ENCODE peak calls at places on chromosomes 11 and 22, in seven cellular contexts. One of them, this sample, is unnamed.

GRCh38 chr11:72238040-72238450 is 5.9 kb downstream of the PHOX2A start:
- DNase-seq in GM03348: peak; percentile 88
- DNase-seq in fibroblast of mammary gland: peak; percentile 77
- DNase-seq in stimulated activated CD4-positive, alpha-beta T cell treated with anti-CD3 and anti-CD28 coated beads, TNF-alpha, amount 100 ng/mL, for 1 hour: no peak
- DNase-seq in MM.1S: peak; percentile 48
- DNase-seq in IMR-90: peak; percentile 67
- DNase-seq in mammary epithelial cell: peak; percentile 19
- DNase-seq in this sample: peak; percentile 53

GRCh38 chr11:120432056-120433018 is 79.2 kb upstream of the GRIK4 start:
- DNase-seq in GM03348: peak; percentile 86
- DNase-seq in fibroblast of mammary gland: peak; percentile 99
- DNase-seq in stimulated activated CD4-positive, alpha-beta T cell treated with anti-CD3 and anti-CD28 coated beads, TNF-alpha, amount 100 ng/mL, for 1 hour: no peak
- DNase-seq in MM.1S: no peak
- DNase-seq in IMR-90: peak; percentile 100
- DNase-seq in mammary epithelial cell: peak; percentile 97
- DNase-seq in this sample: no peak

GRCh38 chr11:3959015-3959917 is 103.8 kb downstream of the STIM1 start:
- DNase-seq in GM03348: peak; percentile 76
- DNase-seq in fibroblast of mammary gland: peak; percentile 86
- DNase-seq in stimulated activated CD4-positive, alpha-beta T cell treated with anti-CD3 and anti-CD28 coated beads, TNF-alpha, amount 100 ng/mL, for 1 hour: no peak
- DNase-seq in MM.1S: no peak
- DNase-seq in IMR-90: peak; percentile 71
- DNase-seq in mammary epithelial cell: peak; percentile 79
- DNase-seq in this sample: no peak

GRCh38 chr11:123640677-123641494 is 13.5 kb downstream of the SCN3B start:
- DNase-seq in GM03348: peak; percentile 82
- DNase-seq in fibroblast of mammary gland: peak; percentile 29
- DNase-seq in stimulated activated CD4-positive, alpha-beta T cell treated with anti-CD3 and anti-CD28 coated beads, TNF-alpha, amount 100 ng/mL, for 1 hour: no peak
- DNase-seq in MM.1S: peak; percentile 52
- DNase-seq in IMR-90: peak; percentile 17
- DNase-seq in mammary epithelial cell: peak; percentile 24
- DNase-seq in this sample: peak; percentile 53

GRCh38 chr11:57409321-57410100 is 17.4 kb downstream of the SLC43A3 start:
- DNase-seq in GM03348: no peak
- DNase-seq in fibroblast of mammary gland: no peak
- DNase-seq in stimulated activated CD4-positive, alpha-beta T cell treated with anti-CD3 and anti-CD28 coated beads, TNF-alpha, amount 100 ng/mL, for 1 hour: no peak
- DNase-seq in MM.1S: no peak
- DNase-seq in IMR-90: no peak
- DNase-seq in mammary epithelial cell: no peak
- DNase-seq in this sample: no peak

GRCh38 chr22:27139935-27140493 is 482.6 kb downstream of the MIAT start:
- DNase-seq in GM03348: peak; percentile 77
- DNase-seq in fibroblast of mammary gland: peak; percentile 80
- DNase-seq in stimulated activated CD4-positive, alpha-beta T cell treated with anti-CD3 and anti-CD28 coated beads, TNF-alpha, amount 100 ng/mL, for 1 hour: no peak
- DNase-seq in MM.1S: no peak
- DNase-seq in IMR-90: peak; percentile 83
- DNase-seq in mammary epithelial cell: peak; percentile 62
- DNase-seq in this sample: no peak

GRCh38 chr11:62444271-62444833 is 25.5 kb downstream of the SCGB1A1 start:
- DNase-seq in GM03348: peak; percentile 94
- DNase-seq in fibroblast of mammary gland: peak; percentile 74
- DNase-seq in stimulated activated CD4-positive, alpha-beta T cell treated with anti-CD3 and anti-CD28 coated beads, TNF-alpha, amount 100 ng/mL, for 1 hour: no peak
- DNase-seq in MM.1S: no peak
- DNase-seq in IMR-90: peak; percentile 75
- DNase-seq in mammary epithelial cell: no peak
- DNase-seq in this sample: peak; percentile 30

GRCh38 chr22:28883917-28884753 is 763 bp downstream of the ZNRF3 start:
- DNase-seq in GM03348: peak; percentile 68
- DNase-seq in fibroblast of mammary gland: no peak
- DNase-seq in stimulated activated CD4-positive, alpha-beta T cell treated with anti-CD3 and anti-CD28 coated beads, TNF-alpha, amount 100 ng/mL, for 1 hour: no peak
- DNase-seq in MM.1S: peak; percentile 57
- DNase-seq in IMR-90: peak; percentile 44
- DNase-seq in mammary epithelial cell: peak; percentile 53
- DNase-seq in this sample: peak; percentile 43

GRCh38 chr11:79025622-79026021 is 415.2 kb downstream of the TENM4 start:
- DNase-seq in GM03348: no peak
- DNase-seq in fibroblast of mammary gland: no peak
- DNase-seq in stimulated activated CD4-positive, alpha-beta T cell treated with anti-CD3 and anti-CD28 coated beads, TNF-alpha, amount 100 ng/mL, for 1 hour: no peak
- DNase-seq in MM.1S: no peak
- DNase-seq in IMR-90: no peak
- DNase-seq in mammary epithelial cell: no peak
- DNase-seq in this sample: no peak

GRCh38 chr11:119903821-119904220 is 174.8 kb upstream of the NECTIN1 start:
- DNase-seq in GM03348: no peak
- DNase-seq in fibroblast of mammary gland: no peak
- DNase-seq in stimulated activated CD4-positive, alpha-beta T cell treated with anti-CD3 and anti-CD28 coated beads, TNF-alpha, amount 100 ng/mL, for 1 hour: no peak
- DNase-seq in MM.1S: no peak
- DNase-seq in IMR-90: no peak
- DNase-seq in mammary epithelial cell: no peak
- DNase-seq in this sample: no peak

GRCh38 chr11:117795726-117796455 is 1.1 kb downstream of the DSCAML1 start:
- DNase-seq in GM03348: no peak
- DNase-seq in fibroblast of mammary gland: no peak
- DNase-seq in stimulated activated CD4-positive, alpha-beta T cell treated with anti-CD3 and anti-CD28 coated beads, TNF-alpha, amount 100 ng/mL, for 1 hour: no peak
- DNase-seq in MM.1S: no peak
- DNase-seq in IMR-90: no peak
- DNase-seq in mammary epithelial cell: no peak
- DNase-seq in this sample: no peak

GRCh38 chr11:111797145-111797581 is 31.0 kb upstream of the PPP2R1B start:
- DNase-seq in GM03348: peak; percentile 15
- DNase-seq in fibroblast of mammary gland: peak; percentile 77
- DNase-seq in stimulated activated CD4-positive, alpha-beta T cell treated with anti-CD3 and anti-CD28 coated beads, TNF-alpha, amount 100 ng/mL, for 1 hour: no peak
- DNase-seq in MM.1S: peak; percentile 42
- DNase-seq in IMR-90: peak; percentile 53
- DNase-seq in mammary epithelial cell: peak; percentile 50
- DNase-seq in this sample: no peak

GRCh38 chr11:4071828-4072421 is 22.7 kb upstream of the RRM1 start:
- DNase-seq in GM03348: no peak
- DNase-seq in fibroblast of mammary gland: no peak
- DNase-seq in stimulated activated CD4-positive, alpha-beta T cell treated with anti-CD3 and anti-CD28 coated beads, TNF-alpha, amount 100 ng/mL, for 1 hour: no peak
- DNase-seq in MM.1S: no peak
- DNase-seq in IMR-90: no peak
- DNase-seq in mammary epithelial cell: no peak
- DNase-seq in this sample: no peak

GRCh38 chr11:128271401-128271800 is 316.0 kb downstream of the ETS1 start:
- DNase-seq in GM03348: no peak
- DNase-seq in fibroblast of mammary gland: no peak
- DNase-seq in stimulated activated CD4-positive, alpha-beta T cell treated with anti-CD3 and anti-CD28 coated beads, TNF-alpha, amount 100 ng/mL, for 1 hour: no peak
- DNase-seq in MM.1S: no peak
- DNase-seq in IMR-90: no peak
- DNase-seq in mammary epithelial cell: no peak
- DNase-seq in this sample: no peak

GRCh38 chr11:78371221-78371899 is 46.3 kb downstream of the GAB2 start:
- DNase-seq in GM03348: no peak
- DNase-seq in fibroblast of mammary gland: peak; percentile 15
- DNase-seq in stimulated activated CD4-positive, alpha-beta T cell treated with anti-CD3 and anti-CD28 coated beads, TNF-alpha, amount 100 ng/mL, for 1 hour: no peak
- DNase-seq in MM.1S: no peak
- DNase-seq in IMR-90: no peak
- DNase-seq in mammary epithelial cell: no peak
- DNase-seq in this sample: no peak

GRCh38 chr22:46676479-46676878 is 56.3 kb downstream of the GRAMD4 start:
- DNase-seq in GM03348: no peak
- DNase-seq in fibroblast of mammary gland: no peak
- DNase-seq in stimulated activated CD4-positive, alpha-beta T cell treated with anti-CD3 and anti-CD28 coated beads, TNF-alpha, amount 100 ng/mL, for 1 hour: no peak
- DNase-seq in MM.1S: no peak
- DNase-seq in IMR-90: no peak
- DNase-seq in mammary epithelial cell: no peak
- DNase-seq in this sample: no peak

GRCh38 chr11:95432714-95433503 is 201.9 kb upstream of the SESN3 start:
- DNase-seq in GM03348: no peak
- DNase-seq in fibroblast of mammary gland: no peak
- DNase-seq in stimulated activated CD4-positive, alpha-beta T cell treated with anti-CD3 and anti-CD28 coated beads, TNF-alpha, amount 100 ng/mL, for 1 hour: no peak
- DNase-seq in MM.1S: no peak
- DNase-seq in IMR-90: no peak
- DNase-seq in mammary epithelial cell: no peak
- DNase-seq in this sample: no peak

GRCh38 chr11:37952035-37952434 is 1354.0 kb upstream of the RAG2 start:
- DNase-seq in GM03348: no peak
- DNase-seq in fibroblast of mammary gland: no peak
- DNase-seq in stimulated activated CD4-positive, alpha-beta T cell treated with anti-CD3 and anti-CD28 coated beads, TNF-alpha, amount 100 ng/mL, for 1 hour: no peak
- DNase-seq in MM.1S: no peak
- DNase-seq in IMR-90: no peak
- DNase-seq in mammary epithelial cell: no peak
- DNase-seq in this sample: no peak

GRCh38 chr11:63945482-63946163 is 6.8 kb downstream of the NAA40 start:
- DNase-seq in GM03348: peak; percentile 90
- DNase-seq in fibroblast of mammary gland: peak; percentile 82
- DNase-seq in stimulated activated CD4-positive, alpha-beta T cell treated with anti-CD3 and anti-CD28 coated beads, TNF-alpha, amount 100 ng/mL, for 1 hour: no peak
- DNase-seq in MM.1S: peak; percentile 44
- DNase-seq in IMR-90: peak; percentile 68
- DNase-seq in mammary epithelial cell: peak; percentile 64
- DNase-seq in this sample: peak; percentile 77

GRCh38 chr11:121894581-121894980 is 221.4 kb downstream of the BLID start:
- DNase-seq in GM03348: peak; percentile 57
- DNase-seq in fibroblast of mammary gland: peak; percentile 59
- DNase-seq in stimulated activated CD4-positive, alpha-beta T cell treated with anti-CD3 and anti-CD28 coated beads, TNF-alpha, amount 100 ng/mL, for 1 hour: no peak
- DNase-seq in MM.1S: no peak
- DNase-seq in IMR-90: peak; percentile 70
- DNase-seq in mammary epithelial cell: peak; percentile 83
- DNase-seq in this sample: no peak

GRCh38 chr11:62708423-62709261 is 1.2 kb downstream of the GNG3 start:
- DNase-seq in GM03348: no peak
- DNase-seq in fibroblast of mammary gland: no peak
- DNase-seq in stimulated activated CD4-positive, alpha-beta T cell treated with anti-CD3 and anti-CD28 coated beads, TNF-alpha, amount 100 ng/mL, for 1 hour: no peak
- DNase-seq in MM.1S: no peak
- DNase-seq in IMR-90: no peak
- DNase-seq in mammary epithelial cell: peak; percentile 34
- DNase-seq in this sample: peak; percentile 36

GRCh38 chr11:19428206-19429001 is 187.7 kb upstream of the E2F8 start:
- DNase-seq in GM03348: no peak
- DNase-seq in fibroblast of mammary gland: peak; percentile 15
- DNase-seq in stimulated activated CD4-positive, alpha-beta T cell treated with anti-CD3 and anti-CD28 coated beads, TNF-alpha, amount 100 ng/mL, for 1 hour: no peak
- DNase-seq in MM.1S: no peak
- DNase-seq in IMR-90: peak; percentile 34
- DNase-seq in mammary epithelial cell: peak; percentile 71
- DNase-seq in this sample: no peak

GRCh38 chr22:39236321-39237275 is 8.2 kb downstream of the PDGFB start:
- DNase-seq in GM03348: no peak
- DNase-seq in fibroblast of mammary gland: no peak
- DNase-seq in stimulated activated CD4-positive, alpha-beta T cell treated with anti-CD3 and anti-CD28 coated beads, TNF-alpha, amount 100 ng/mL, for 1 hour: no peak
- DNase-seq in MM.1S: peak; percentile 95
- DNase-seq in IMR-90: no peak
- DNase-seq in mammary epithelial cell: no peak
- DNase-seq in this sample: peak; percentile 76

GRCh38 chr22:37012956-37013355 is 6.3 kb downstream of the TST start:
- DNase-seq in GM03348: no peak
- DNase-seq in fibroblast of mammary gland: no peak
- DNase-seq in stimulated activated CD4-positive, alpha-beta T cell treated with anti-CD3 and anti-CD28 coated beads, TNF-alpha, amount 100 ng/mL, for 1 hour: no peak
- DNase-seq in MM.1S: no peak
- DNase-seq in IMR-90: no peak
- DNase-seq in mammary epithelial cell: no peak
- DNase-seq in this sample: no peak

GRCh38 chr11:12126352-12127019 is 16.1 kb downstream of the MICAL2 start:
- DNase-seq in GM03348: peak; percentile 84
- DNase-seq in fibroblast of mammary gland: peak; percentile 95
- DNase-seq in stimulated activated CD4-positive, alpha-beta T cell treated with anti-CD3 and anti-CD28 coated beads, TNF-alpha, amount 100 ng/mL, for 1 hour: no peak
- DNase-seq in MM.1S: no peak
- DNase-seq in IMR-90: peak; percentile 93
- DNase-seq in mammary epithelial cell: peak; percentile 87
- DNase-seq in this sample: no peak

GRCh38 chr11:36777302-36777701 is 179.3 kb upstream of the RAG2 start:
- DNase-seq in GM03348: no peak
- DNase-seq in fibroblast of mammary gland: peak; percentile 3
- DNase-seq in stimulated activated CD4-positive, alpha-beta T cell treated with anti-CD3 and anti-CD28 coated beads, TNF-alpha, amount 100 ng/mL, for 1 hour: no peak
- DNase-seq in MM.1S: no peak
- DNase-seq in IMR-90: no peak
- DNase-seq in mammary epithelial cell: no peak
- DNase-seq in this sample: no peak

GRCh38 chr11:64649304-64649703 is 58.3 kb downstream of the SLC22A12 start:
- DNase-seq in GM03348: no peak
- DNase-seq in fibroblast of mammary gland: peak; percentile 25
- DNase-seq in stimulated activated CD4-positive, alpha-beta T cell treated with anti-CD3 and anti-CD28 coated beads, TNF-alpha, amount 100 ng/mL, for 1 hour: no peak
- DNase-seq in MM.1S: no peak
- DNase-seq in IMR-90: no peak
- DNase-seq in mammary epithelial cell: peak; percentile 9
- DNase-seq in this sample: no peak

GRCh38 chr11:60942970-60943565 is 8.9 kb downstream of the SLC15A3 start:
- DNase-seq in GM03348: no peak
- DNase-seq in fibroblast of mammary gland: no peak
- DNase-seq in stimulated activated CD4-positive, alpha-beta T cell treated with anti-CD3 and anti-CD28 coated beads, TNF-alpha, amount 100 ng/mL, for 1 hour: no peak
- DNase-seq in MM.1S: no peak
- DNase-seq in IMR-90: no peak
- DNase-seq in mammary epithelial cell: peak; percentile 67
- DNase-seq in this sample: peak; percentile 80

GRCh38 chr11:120170741-120171261 is 32.9 kb upstream of the TRIM29 start:
- DNase-seq in GM03348: peak; percentile 1
- DNase-seq in fibroblast of mammary gland: no peak
- DNase-seq in stimulated activated CD4-positive, alpha-beta T cell treated with anti-CD3 and anti-CD28 coated beads, TNF-alpha, amount 100 ng/mL, for 1 hour: no peak
- DNase-seq in MM.1S: no peak
- DNase-seq in IMR-90: no peak
- DNase-seq in mammary epithelial cell: no peak
- DNase-seq in this sample: no peak

GRCh38 chr11:95832763-95833162 is 42.5 kb downstream of the CEP57 start:
- DNase-seq in GM03348: no peak
- DNase-seq in fibroblast of mammary gland: peak; percentile 57
- DNase-seq in stimulated activated CD4-positive, alpha-beta T cell treated with anti-CD3 and anti-CD28 coated beads, TNF-alpha, amount 100 ng/mL, for 1 hour: no peak
- DNase-seq in MM.1S: no peak
- DNase-seq in IMR-90: peak; percentile 97
- DNase-seq in mammary epithelial cell: no peak
- DNase-seq in this sample: no peak

GRCh38 chr11:119745112-119745511 is 16.1 kb upstream of the NECTIN1 start:
- DNase-seq in GM03348: no peak
- DNase-seq in fibroblast of mammary gland: no peak
- DNase-seq in stimulated activated CD4-positive, alpha-beta T cell treated with anti-CD3 and anti-CD28 coated beads, TNF-alpha, amount 100 ng/mL, for 1 hour: no peak
- DNase-seq in MM.1S: no peak
- DNase-seq in IMR-90: no peak
- DNase-seq in mammary epithelial cell: no peak
- DNase-seq in this sample: no peak

GRCh38 chr11:64234840-64235379 is 526 bp downstream of the VEGFB start:
- DNase-seq in GM03348: peak; percentile 74
- DNase-seq in fibroblast of mammary gland: no peak
- DNase-seq in stimulated activated CD4-positive, alpha-beta T cell treated with anti-CD3 and anti-CD28 coated beads, TNF-alpha, amount 100 ng/mL, for 1 hour: no peak
- DNase-seq in MM.1S: peak; percentile 60
- DNase-seq in IMR-90: no peak
- DNase-seq in mammary epithelial cell: peak; percentile 27
- DNase-seq in this sample: peak; percentile 60

GRCh38 chr11:35227551-35228341 is 88.8 kb downstream of the CD44 start:
- DNase-seq in GM03348: no peak
- DNase-seq in fibroblast of mammary gland: peak; percentile 41
- DNase-seq in stimulated activated CD4-positive, alpha-beta T cell treated with anti-CD3 and anti-CD28 coated beads, TNF-alpha, amount 100 ng/mL, for 1 hour: no peak
- DNase-seq in MM.1S: no peak
- DNase-seq in IMR-90: peak; percentile 55
- DNase-seq in mammary epithelial cell: no peak
- DNase-seq in this sample: no peak

GRCh38 chr11:43943357-43943930 is 1.0 kb downstream of the C11orf96 start:
- DNase-seq in GM03348: peak; percentile 33
- DNase-seq in fibroblast of mammary gland: no peak
- DNase-seq in stimulated activated CD4-positive, alpha-beta T cell treated with anti-CD3 and anti-CD28 coated beads, TNF-alpha, amount 100 ng/mL, for 1 hour: no peak
- DNase-seq in MM.1S: peak; percentile 43
- DNase-seq in IMR-90: peak; percentile 17
- DNase-seq in mammary epithelial cell: no peak
- DNase-seq in this sample: no peak

GRCh38 chr22:38165929-38166593 is 15.6 kb downstream of the PLA2G6 start:
- DNase-seq in GM03348: no peak
- DNase-seq in fibroblast of mammary gland: no peak
- DNase-seq in stimulated activated CD4-positive, alpha-beta T cell treated with anti-CD3 and anti-CD28 coated beads, TNF-alpha, amount 100 ng/mL, for 1 hour: no peak
- DNase-seq in MM.1S: no peak
- DNase-seq in IMR-90: no peak
- DNase-seq in mammary epithelial cell: no peak
- DNase-seq in this sample: no peak

GRCh38 chr22:32776397-32776796 is 25.1 kb upstream of the TIMP3 start:
- DNase-seq in GM03348: no peak
- DNase-seq in fibroblast of mammary gland: no peak
- DNase-seq in stimulated activated CD4-positive, alpha-beta T cell treated with anti-CD3 and anti-CD28 coated beads, TNF-alpha, amount 100 ng/mL, for 1 hour: no peak
- DNase-seq in MM.1S: no peak
- DNase-seq in IMR-90: no peak
- DNase-seq in mammary epithelial cell: no peak
- DNase-seq in this sample: no peak

GRCh38 chr22:42292726-42293520 is 22.5 kb upstream of the TCF20 start:
- DNase-seq in GM03348: no peak
- DNase-seq in fibroblast of mammary gland: no peak
- DNase-seq in stimulated activated CD4-positive, alpha-beta T cell treated with anti-CD3 and anti-CD28 coated beads, TNF-alpha, amount 100 ng/mL, for 1 hour: no peak
- DNase-seq in MM.1S: no peak
- DNase-seq in IMR-90: no peak
- DNase-seq in mammary epithelial cell: no peak
- DNase-seq in this sample: no peak

GRCh38 chr22:24429411-24430365 is 2.3 kb downstream of the ADORA2A start:
- DNase-seq in GM03348: peak; percentile 50
- DNase-seq in fibroblast of mammary gland: no peak
- DNase-seq in stimulated activated CD4-positive, alpha-beta T cell treated with anti-CD3 and anti-CD28 coated beads, TNF-alpha, amount 100 ng/mL, for 1 hour: no peak
- DNase-seq in MM.1S: peak; percentile 84
- DNase-seq in IMR-90: peak; percentile 22
- DNase-seq in mammary epithelial cell: peak; percentile 58
- DNase-seq in this sample: peak; percentile 84

This sample was measured in stomach.